ENCODE peak calls at places on chromosomes 6 and 20, in seven cellular contexts. T, I, S, V, R, M and F are unnamed samples.

GRCh38 chr6:152273002-152273401 is 364.2 kb downstream of the SYNE1 start:
- DNase-seq in T (no peak), I (no peak), M (no peak), V (peak), S (no peak), R (no peak), F (no peak)

GRCh38 chr6:99276747-99277146 is 72.7 kb downstream of the FAXC start:
- DNase-seq in S (no peak), I (no peak), R (no peak), T (no peak), V (peak), M (no peak), F (no peak)

GRCh38 chr6:1787894-1788293 is 178.2 kb downstream of the FOXC1 start:
- DNase-seq in T (no peak), V (peak), R (no peak), M (no peak), I (no peak), S (no peak), F (no peak)

GRCh38 chr6:119608994-119609393 is 259.4 kb upstream of the MAN1A1 start:
- DNase-seq in M (no peak), T (no peak), R (no peak), S (no peak), I (no peak), V (no peak), F (no peak)

GRCh38 chr6:167454003-167454402 is 129.1 kb downstream of the TTLL2 start:
- DNase-seq in T (no peak), V (no peak), I (no peak), R (no peak), S (no peak), M (no peak), F (no peak)

GRCh38 chr20:3755814-3756480 is 11.6 kb downstream of the ADISSP start:
- DNase-seq in I (no peak), T (no peak), S (no peak), R (no peak), V (no peak), M (no peak), F (no peak)

GRCh38 chr6:158762787-158763439 is 56.3 kb downstream of the EZR start:
- DNase-seq in I (peak), V (no peak), R (no peak), T (no peak), M (no peak), S (peak), F (no peak)

GRCh38 chr20:23050847-23051627 is 1.6 kb upstream of the THBD start:
- DNase-seq in T (peak), R (peak), I (peak), V (peak), M (peak), S (peak), F (peak)

GRCh38 chr6:100775667-100776066 is 105.5 kb downstream of the ASCC3 start:
- DNase-seq in R (no peak), M (no peak), T (no peak), V (no peak), S (no peak), I (no peak), F (no peak)

GRCh38 chr6:116666869-116667268 is 1.7 kb downstream of the ZUP1 start:
- DNase-seq in M (no peak), V (no peak), S (peak), I (no peak), R (no peak), T (no peak), F (no peak)

GRCh38 chr6:167827062-167827587 is 414 bp downstream of the AFDN start:
- DNase-seq in M (no peak), R (no peak), S (no peak), V (no peak), I (peak), T (peak), F (no peak)

GRCh38 chr20:18048191-18048590 is 9.5 kb downstream of the OVOL2 start:
- DNase-seq in S (no peak), M (no peak), V (no peak), T (no peak), I (no peak), R (no peak), F (no peak)

GRCh38 chr6:20207096-20207454 is 5.2 kb downstream of the MBOAT1 start:
- DNase-seq in I (no peak), S (no peak), V (no peak), T (no peak), M (no peak), R (no peak), F (no peak)

GRCh38 chr6:33000053-33000452 is 9.3 kb downstream of the HLA-DOA start:
- DNase-seq in R (no peak), M (peak), S (no peak), T (peak), I (no peak), V (no peak), F (no peak)

GRCh38 chr6:49423817-49424216 is 39.2 kb downstream of the MMUT start:
- DNase-seq in R (no peak), S (no peak), M (no peak), I (no peak), V (no peak), T (no peak), F (no peak)

GRCh38 chr6:87971605-87972262 is 75.9 kb upstream of the SPACA1 start:
- DNase-seq in S (no peak), M (no peak), T (no peak), V (no peak), I (no peak), R (no peak), F (no peak)

GRCh38 chr6:31829633-31830492 is 2.3 kb downstream of the HSPA1B start:
- DNase-seq in R (no peak), I (peak), T (no peak), V (peak), S (peak), M (no peak), F (no peak)

GRCh38 chr20:63293866-63294535 is 1.0 kb downstream of the COL20A1 start:
- DNase-seq in T (no peak), V (no peak), M (no peak), S (no peak), I (no peak), R (no peak), F (no peak)

GRCh38 chr20:57399587-57400261 is 8.5 kb downstream of the RBM38 start:
- DNase-seq in I (peak), S (no peak), T (peak), R (no peak), V (peak), M (no peak), F (no peak)
- TF ChIP-seq POLR2A in I (no peak), S (no peak), T (no peak), R (no peak), V (no peak), M (no peak), F (no peak)

GRCh38 chr20:36574278-36575065 is 1.1 kb downstream of the TGIF2 start:
- DNase-seq in R (peak), V (peak), I (peak), M (no peak), S (peak), T (peak), F (peak)
- TF ChIP-seq POLR2A in R (peak), V (peak), I (peak), M (peak), S (no peak), T (no peak), F (no peak)

GRCh38 chr20:25540273-25540672 is 45.1 kb downstream of the NINL start:
- DNase-seq in V (no peak), R (no peak), I (no peak), S (no peak), T (no peak), M (no peak), F (peak)
- TF ChIP-seq POLR2A in V (no peak), R (no peak), I (no peak), S (no peak), T (no peak), M (no peak), F (no peak)

GRCh38 chr20:19998990-19999705 is 18.0 kb upstream of the NAA20 start:
- DNase-seq in I (no peak), R (no peak), T (no peak), S (no peak), V (no peak), M (no peak), F (no peak)

GRCh38 chr20:20000223-20000968 is 16.8 kb upstream of the NAA20 start:
- DNase-seq in V (no peak), I (no peak), R (no peak), S (no peak), M (no peak), T (no peak), F (no peak)

GRCh38 chr20:20005381-20005780 is 11.8 kb upstream of the NAA20 start:
- DNase-seq in T (no peak), I (no peak), R (no peak), S (no peak), M (no peak), V (no peak), F (no peak)

GRCh38 chr20:20002101-20002998 is 14.8 kb upstream of the NAA20 start:
- DNase-seq in S (no peak), V (peak), M (no peak), I (no peak), R (no peak), T (no peak), F (no peak)

GRCh38 chr20:20003088-20003954 is 13.8 kb upstream of the NAA20 start:
- DNase-seq in V (peak), M (no peak), T (no peak), S (no peak), I (no peak), R (peak), F (no peak)
- TF ChIP-seq POLR2A in V (no peak), M (no peak), T (no peak), S (no peak), I (no peak), R (no peak), F (no peak)